ENCODE peak calls at places on chromosomes 11 and 22, in four cellular contexts. V is germinal center, D is LHCN-M2, X is Right ventricle myocardium superior. R is an unnamed sample.

GRCh38 chr11:102981324-102981910 is 25.9 kb upstream of the MMP13 start:
- DNase-seq in V (no peak), D (no peak), X (no peak), R (no peak)

GRCh38 chr11:31957674-31958073 is 133.2 kb upstream of the RCN1 start:
- DNase-seq in V (no peak), D (no peak), X (no peak), R (no peak)

GRCh38 chr22:22425783-22426624 is 82.5 kb downstream of the ZNF280B start:
- DNase-seq in V (no peak), D (no peak), X (no peak), R (no peak)

GRCh38 chr11:2477254-2477653 is 32.4 kb downstream of the KCNQ1 start:
- DNase-seq in V (no peak), D (no peak), X (peak; percentile 72), R (no peak)

GRCh38 chr22:35622132-35622913 is 5.2 kb upstream of the MB start:
- DNase-seq in V (no peak), D (no peak), X (peak; percentile 79), R (peak; percentile 80)

GRCh38 chr11:67466962-67467771 is 1.9 kb downstream of the TMEM134 start:
- DNase-seq in V (no peak), D (no peak), X (peak; percentile 36), R (peak; percentile 61)

GRCh38 chr11:3109921-3110706 is 52.9 kb upstream of the CARS1 start:
- DNase-seq in V (peak; percentile 71), D (no peak), X (peak; percentile 52), R (peak; percentile 74)

GRCh38 chr22:20571531-20572007 is 64.2 kb downstream of the MED15 start:
- DNase-seq in V (peak; percentile 78), D (peak; percentile 43), X (peak; percentile 64), R (no peak)

GRCh38 chr11:111310088-111310487 is 11.7 kb downstream of the POU2AF3 start:
- DNase-seq in V (no peak), D (no peak), X (no peak), R (no peak)

GRCh38 chr11:65375012-65375411 is 7.4 kb downstream of the SLC25A45 start:
- DNase-seq in V (no peak), D (no peak), X (no peak), R (no peak)

GRCh38 chr11:46330154-46330886 is 16.9 kb upstream of the DGKZ start:
- DNase-seq in V (no peak), D (no peak), X (no peak), R (no peak)

GRCh38 chr22:31346255-31346732 is at the start of gene PATZ1:
- DNase-seq in V (peak; percentile 89), D (peak; percentile 82), X (peak; percentile 78), R (peak; percentile 91)

GRCh38 chr11:77107950-77108349 is 5.3 kb downstream of the OMP start:
- DNase-seq in V (no peak), D (peak; percentile 93), X (no peak), R (peak; percentile 81)

GRCh38 chr11:128627666-128628342 is 40.4 kb upstream of the ETS1 start:
- DNase-seq in V (no peak), D (no peak), X (no peak), R (no peak)

GRCh38 chr11:15158351-15159015 is 43.8 kb downstream of the INSC start:
- DNase-seq in V (no peak), D (peak; percentile 44), X (no peak), R (no peak)

GRCh38 chr11:75269367-75269660 is 28.7 kb downstream of the TPBGL start:
- DNase-seq in V (no peak), D (no peak), X (peak; percentile 11), R (peak; percentile 3)

GRCh38 chr11:95459268-95460040 is 228.5 kb upstream of the SESN3 start:
- DNase-seq in V (no peak), D (no peak), X (no peak), R (no peak)

GRCh38 chr22:33000342-33001280 is 57.6 kb downstream of the SYN3 start:
- DNase-seq in V (peak; percentile 30), D (peak; percentile 32), X (peak; percentile 77), R (peak; percentile 88)

GRCh38 chr11:27703453-27703852 is 3.2 kb upstream of the BDNF start:
- DNase-seq in V (no peak), D (no peak), X (no peak), R (no peak)

GRCh38 chr22:20299736-20300136 is 20.1 kb downstream of the DGCR6L start:
- DNase-seq in V (no peak), D (no peak), X (peak; percentile 55), R (no peak)

GRCh38 chr22:42857845-42858481 is 890 bp upstream of the ARFGAP3 start:
- DNase-seq in V (no peak), D (no peak), X (no peak), R (no peak)

GRCh38 chr11:65640483-65641207 is 2.7 kb downstream of the SIPA1 start:
- DNase-seq in V (peak; percentile 52), D (no peak), X (peak; percentile 81), R (peak; percentile 77)

GRCh38 chr11:250740-251299 is 14.0 kb downstream of the PSMD13 start:
- DNase-seq in V (peak; percentile 31), D (peak; percentile 40), X (peak; percentile 72), R (peak; percentile 46)

GRCh38 chr11:48138222-48138621 is 78.4 kb upstream of the OR4B1 start:
- DNase-seq in V (no peak), D (no peak), X (no peak), R (no peak)

GRCh38 chr22:39207141-39208012 is 37.4 kb downstream of the PDGFB start:
- DNase-seq in V (no peak), D (peak; percentile 94), X (no peak), R (no peak)

GRCh38 chr11:93524173-93524536 is 19.0 kb downstream of the SMCO4 start:
- DNase-seq in V (no peak), D (no peak), X (no peak), R (no peak)

GRCh38 chr22:19658967-19659804 is 55.1 kb upstream of the SEPTIN5 start:
- DNase-seq in V (no peak), D (no peak), X (no peak), R (no peak)

GRCh38 chr22:21866821-21867527 is 471 bp downstream of the MAPK1 start:
- DNase-seq in V (peak; percentile 12), D (no peak), X (peak; percentile 58), R (peak; percentile 66)

GRCh38 chr11:114595571-114595970 is at the start of gene NXPE4:
- DNase-seq in V (no peak), D (no peak), X (no peak), R (no peak)

GRCh38 chr11:12704049-12704448 is 29.8 kb downstream of the TEAD1 start:
- DNase-seq in V (no peak), D (no peak), X (no peak), R (no peak)